ENCODE peak calls at places on chromosome 17, in six cellular contexts. P, L, W, R, S and Q are unnamed samples.

GRCh38 chr17:45430006-45430737 is 2.5 kb downstream of the ARHGAP27 start:
- DNase-seq in L (no peak), P (no peak), S (no peak), W (no peak), R (no peak), Q (no peak)

GRCh38 chr17:63706346-63707102 is 6.6 kb upstream of the LIMD2 start:
- DNase-seq in W (peak), P (no peak), R (no peak), L (no peak), S (no peak), Q (no peak)

GRCh38 chr17:40646791-40647548 is 648 bp downstream of the SMARCE1 start:
- DNase-seq in W (no peak), L (no peak), R (peak), S (peak), P (peak), Q (no peak)

GRCh38 chr17:45815752-45816151 is 28.9 kb upstream of the SPPL2C start:
- DNase-seq in S (no peak), R (no peak), L (no peak), P (no peak), W (no peak), Q (no peak)

GRCh38 chr17:1340371-1340770 is 59.7 kb downstream of the YWHAE start:
- DNase-seq in P (no peak), S (no peak), R (no peak), L (no peak), W (no peak), Q (no peak)

GRCh38 chr17:45118691-45119090 is 13.6 kb downstream of the PLCD3 start:
- DNase-seq in P (no peak), W (no peak), R (no peak), L (no peak), S (no peak), Q (no peak)

GRCh38 chr17:1031711-1032110 is 34.8 kb downstream of the TIMM22 start:
- DNase-seq in R (no peak), S (no peak), W (no peak), P (no peak), L (no peak), Q (peak)

GRCh38 chr17:27226611-27227234 is 67.2 kb upstream of the WSB1 start:
- DNase-seq in W (no peak), L (no peak), R (no peak), S (peak), P (no peak), Q (no peak)

GRCh38 chr17:72205801-72206200 is 85.0 kb downstream of the SOX9 start:
- DNase-seq in W (no peak), L (no peak), S (no peak), P (no peak), R (no peak), Q (no peak)

GRCh38 chr17:6231886-6232767 is 161.9 kb downstream of the WSCD1 start:
- DNase-seq in W (no peak), L (no peak), P (no peak), S (no peak), R (no peak), Q (no peak)

GRCh38 chr17:1865252-1866037 is 35.6 kb downstream of the RPA1 start:
- DNase-seq in L (no peak), S (peak), R (peak), W (peak), P (no peak), Q (peak)

GRCh38 chr17:7294614-7295153 is at the start of gene YBX2:
- DNase-seq in P (peak), L (no peak), R (peak), S (no peak), W (peak), Q (peak)

GRCh38 chr17:66322764-66323163 is 20.4 kb downstream of the PRKCA start:
- DNase-seq in R (no peak), S (no peak), L (no peak), P (no peak), W (no peak), Q (no peak)

GRCh38 chr17:77499699-77500435 is 359.1 kb downstream of the SEC14L1 start:
- DNase-seq in S (no peak), P (no peak), R (no peak), W (no peak), L (no peak), Q (no peak)

GRCh38 chr17:9937901-9938300 is 32.8 kb upstream of the RCVRN start:
- DNase-seq in W (no peak), S (no peak), L (no peak), R (no peak), P (no peak), Q (no peak)

GRCh38 chr17:42251115-42251514 is 25.1 kb downstream of the STAT5B start:
- DNase-seq in L (no peak), R (no peak), P (no peak), W (no peak), S (no peak), Q (no peak)

GRCh38 chr17:75914643-75915265 is 10.1 kb upstream of the MRPL38 start:
- DNase-seq in S (no peak), L (no peak), W (no peak), P (no peak), R (no peak), Q (no peak)

GRCh38 chr17:1271020-1271423 is 778 bp downstream of the BHLHA9 start:
- DNase-seq in L (no peak), R (no peak), S (no peak), P (no peak), W (no peak), Q (no peak)

GRCh38 chr17:66330646-66331037 is 28.2 kb downstream of the PRKCA start:
- DNase-seq in S (no peak), L (no peak), W (no peak), R (no peak), P (no peak), Q (no peak)

GRCh38 chr17:36877774-36878173 is 59.5 kb upstream of the LHX1 start:
- DNase-seq in L (no peak), R (no peak), P (no peak), W (no peak), S (no peak), Q (no peak)

GRCh38 chr17:17220529-17220928 is 14.4 kb upstream of the PLD6 start:
- DNase-seq in R (no peak), S (no peak), P (no peak), L (no peak), W (no peak), Q (no peak)

GRCh38 chr17:3976675-3977171 is 12.5 kb upstream of the ATP2A3 start:
- DNase-seq in W (no peak), R (no peak), L (no peak), S (no peak), P (no peak), Q (peak)

GRCh38 chr17:42270175-42270545 is 6.0 kb downstream of the STAT5B start:
- DNase-seq in L (no peak), R (no peak), S (no peak), P (no peak), W (no peak), Q (no peak)

GRCh38 chr17:27339836-27340550 is 46.1 kb downstream of the WSB1 start:
- DNase-seq in P (no peak), S (no peak), L (no peak), R (peak), W (no peak), Q (no peak)

GRCh38 chr17:81018044-81018802 is 16.7 kb upstream of the BAIAP2 start:
- DNase-seq in L (no peak), W (peak), R (no peak), S (peak), P (no peak), Q (peak)

GRCh38 chr17:83099570-83100181 is 20.3 kb downstream of the METRNL start:
- DNase-seq in S (peak), L (no peak), R (no peak), P (peak), W (peak), Q (no peak)

GRCh38 chr17:61538480-61538879 is 52.5 kb downstream of the NACA2 start:
- DNase-seq in S (no peak), W (no peak), P (no peak), L (no peak), R (no peak), Q (no peak)

GRCh38 chr17:83133302-83134121 is 54.1 kb downstream of the METRNL start:
- DNase-seq in R (no peak), W (no peak), L (no peak), S (no peak), P (no peak), Q (peak)

GRCh38 chr17:58809564-58809936 is 53.9 kb downstream of the PPM1E start:
- DNase-seq in L (no peak), S (no peak), P (no peak), R (no peak), W (no peak), Q (no peak)

GRCh38 chr17:21460358-21460757 is 84.2 kb downstream of the KCNJ12 start:
- DNase-seq in W (no peak), L (no peak), R (no peak), P (no peak), S (peak), Q (no peak)

GRCh38 chr17:81401727-81402529 is 6.7 kb downstream of the BAHCC1 start:
- DNase-seq in P (no peak), W (no peak), R (peak), S (no peak), L (no peak), Q (peak)

GRCh38 chr17:69592692-69593350 is 178.3 kb downstream of the MAP2K6 start:
- DNase-seq in P (no peak), W (no peak), L (no peak), R (no peak), S (no peak), Q (no peak)

GRCh38 chr17:77375526-77375916 is 234.8 kb downstream of the SEC14L1 start:
- DNase-seq in P (no peak), L (no peak), W (no peak), R (no peak), S (no peak), Q (no peak)

GRCh38 chr17:36950027-36950426 is 1.3 kb downstream of the AATF start:
- DNase-seq in R (no peak), S (no peak), L (no peak), P (no peak), W (no peak), Q (no peak)

GRCh38 chr17:34692932-34693331 is 113.5 kb downstream of the TMEM132E start:
- DNase-seq in R (no peak), S (no peak), P (no peak), L (no peak), W (no peak), Q (no peak)

GRCh38 chr17:29257756-29258155 is 11.1 kb downstream of the CRYBA1 start:
- DNase-seq in W (no peak), S (no peak), R (no peak), L (no peak), P (no peak), Q (no peak)

GRCh38 chr17:39231587-39232551 is 6.1 kb upstream of the STAC2 start:
- DNase-seq in W (peak), S (no peak), L (no peak), R (peak), P (peak), Q (no peak)